ENCODE peak calls at places on chromosomes 4 and X, in seven cellular contexts. W is A549, M is endothelial cell of umbilical vein, V is H1, P is HepG2, L is HCT116, B is GM12878. T is an unnamed sample.
A peak's percentile ranks its signal among the peaks of the same experiment; 100 is the strongest.

GRCh38 chr4:77834403-77834802 is 15.2 kb upstream of the CNOT6L start:
- DNase-seq in W (no peak), M (no peak), V (no peak), P (no peak), L (no peak), B (no peak), T (no peak)

GRCh38 chr4:146477054-146477453 is 44.7 kb downstream of the SLC10A7 start:
- DNase-seq in W (no peak), M (peak; percentile 81), V (no peak), P (no peak), L (no peak), B (no peak), T (no peak)

GRCh38 chrX:45508459-45508858 is 307.8 kb upstream of the DIPK2B start:
- DNase-seq in W (no peak), M (peak; percentile 57), V (no peak), P (no peak), L (no peak), B (no peak), T (no peak)

GRCh38 chrX:153827903-153828302 is 2.4 kb downstream of the PDZD4 start:
- DNase-seq in W (no peak), M (no peak), V (no peak), P (no peak), L (no peak), B (no peak), T (no peak)

GRCh38 chr4:61605971-61606370 is 405.8 kb downstream of the ADGRL3 start:
- DNase-seq in W (no peak), M (no peak), V (no peak), P (no peak), L (no peak), B (no peak), T (no peak)

GRCh38 chr4:150140774-150141400 is 62.6 kb downstream of the DCLK2 start:
- DNase-seq in W (peak; percentile 29), M (peak; percentile 80), V (no peak), P (no peak), L (no peak), B (no peak), T (no peak)

GRCh38 chrX:9888953-9889470 is 78.1 kb upstream of the CLDN34 start:
- DNase-seq in W (no peak), M (no peak), V (no peak), P (no peak), L (no peak), B (no peak), T (peak; percentile 14)

GRCh38 chr4:122914938-122915337 is 7.5 kb downstream of the NUDT6 start:
- DNase-seq in W (no peak), M (no peak), V (no peak), P (no peak), L (no peak), B (no peak), T (no peak)

DNA sequence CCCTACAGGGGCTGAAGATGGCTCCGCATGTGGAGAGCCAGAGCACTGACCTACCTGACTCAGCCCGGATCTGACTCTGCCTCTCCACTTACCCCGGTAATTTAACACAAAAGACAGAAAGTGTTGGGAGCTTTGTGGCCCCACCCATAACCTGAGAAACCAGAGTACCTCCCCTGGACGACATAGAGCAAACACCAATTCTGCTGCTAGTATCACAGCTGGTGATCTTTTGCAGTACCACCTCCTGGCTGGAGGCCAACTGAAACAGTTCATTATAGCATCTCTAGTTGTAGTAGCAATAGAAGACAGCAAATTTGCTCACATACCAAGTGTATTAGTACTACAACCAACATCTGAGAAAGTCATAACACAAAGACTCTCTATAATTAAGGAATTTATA is 443.9 kb downstream of the KLHL4 start:
- DNase-seq in W (no peak), M (no peak), V (no peak), P (no peak), L (no peak), B (no peak), T (no peak)
- TF ChIP-seq MAX in W (no peak), M (no peak), V (no peak), P (no peak), L (no peak), B (no peak), T (no peak)

DNA sequence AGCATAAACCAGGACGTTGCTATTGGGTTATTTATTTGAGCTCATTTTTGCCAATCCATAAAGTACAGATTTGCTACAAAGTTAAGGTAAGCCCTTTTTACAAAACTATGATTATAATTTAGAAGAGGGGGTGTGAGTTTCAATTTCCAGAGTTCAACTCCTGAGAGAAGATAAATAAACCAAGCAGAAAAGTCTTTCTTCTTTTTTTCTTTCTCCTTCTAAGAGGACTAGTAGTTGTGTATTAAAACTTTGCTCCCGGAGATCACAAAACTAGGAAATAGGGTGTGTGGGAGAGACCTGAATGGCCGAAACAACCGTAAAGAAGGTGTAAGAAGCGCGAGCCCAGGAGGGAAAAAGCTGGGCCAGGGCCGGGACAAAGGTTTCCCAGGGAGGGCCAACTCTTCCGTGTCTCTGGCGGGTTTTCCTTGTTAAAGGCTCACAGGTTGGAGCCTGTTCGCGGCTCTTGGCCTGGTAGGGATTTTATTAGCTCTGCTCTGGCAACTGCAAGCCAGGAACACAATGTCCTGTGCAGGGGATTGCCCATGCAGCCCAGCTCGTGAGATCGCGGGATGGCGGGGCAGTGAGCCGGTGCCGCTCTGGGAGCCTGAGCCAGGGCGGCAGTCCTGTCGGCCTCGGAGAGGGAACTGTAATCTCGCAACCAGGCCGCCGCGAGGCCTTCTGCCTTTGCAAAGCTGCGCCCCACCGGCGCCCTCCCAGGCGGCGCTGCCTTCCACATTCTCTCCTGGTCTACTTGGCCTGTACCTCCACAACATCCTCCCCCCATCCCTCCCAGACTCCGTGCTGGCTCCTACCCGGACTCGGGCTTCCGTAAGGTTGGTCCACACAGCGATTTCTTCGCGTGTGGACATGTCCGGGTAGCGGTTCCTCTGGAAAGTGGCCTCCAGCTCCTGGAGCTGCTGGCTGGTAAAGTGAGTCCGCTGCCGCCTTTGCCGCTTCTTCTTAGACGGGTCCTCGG is 2.2 kb downstream of the PITX2 start:
- DNase-seq in W (no peak), M (peak; percentile 40), V (no peak), P (no peak), L (no peak), B (no peak), T (no peak)
- H3K4me3 ChIP-seq in W (no peak overlapping the region), M (no peak overlapping the region), V (peak overlapping the region; percentile 34), P (no peak overlapping the region), L (no peak overlapping the region), B (no peak overlapping the region), T (no peak overlapping the region)

GRCh38 chr4:74426101-74426500 is 18.8 kb upstream of the AREG start:
- DNase-seq in W (no peak), M (no peak), V (no peak), P (no peak), L (no peak), B (no peak), T (no peak)

GRCh38 chr4:74420863-74421262 is 24.1 kb upstream of the AREG start:
- DNase-seq in W (no peak), M (no peak), V (no peak), P (no peak), L (no peak), B (no peak), T (no peak)

GRCh38 chr4:74418063-74418670 is 26.8 kb upstream of the AREG start:
- DNase-seq in W (peak; percentile 48), M (peak; percentile 95), V (no peak), P (no peak), L (peak; percentile 81), B (no peak), T (no peak)

GRCh38 chr4:74424111-74424510 is 20.8 kb upstream of the AREG start:
- DNase-seq in W (no peak), M (no peak), V (no peak), P (no peak), L (no peak), B (no peak), T (no peak)

GRCh38 chr4:74423101-74423500 is 21.8 kb upstream of the AREG start:
- DNase-seq in W (peak; percentile 52), M (peak; percentile 81), V (no peak), P (no peak), L (no peak), B (no peak), T (no peak)
- TF ChIP-seq MAX in W (no peak), M (no peak), V (no peak), P (no peak), L (no peak), B (no peak), T (no peak)

DNA sequence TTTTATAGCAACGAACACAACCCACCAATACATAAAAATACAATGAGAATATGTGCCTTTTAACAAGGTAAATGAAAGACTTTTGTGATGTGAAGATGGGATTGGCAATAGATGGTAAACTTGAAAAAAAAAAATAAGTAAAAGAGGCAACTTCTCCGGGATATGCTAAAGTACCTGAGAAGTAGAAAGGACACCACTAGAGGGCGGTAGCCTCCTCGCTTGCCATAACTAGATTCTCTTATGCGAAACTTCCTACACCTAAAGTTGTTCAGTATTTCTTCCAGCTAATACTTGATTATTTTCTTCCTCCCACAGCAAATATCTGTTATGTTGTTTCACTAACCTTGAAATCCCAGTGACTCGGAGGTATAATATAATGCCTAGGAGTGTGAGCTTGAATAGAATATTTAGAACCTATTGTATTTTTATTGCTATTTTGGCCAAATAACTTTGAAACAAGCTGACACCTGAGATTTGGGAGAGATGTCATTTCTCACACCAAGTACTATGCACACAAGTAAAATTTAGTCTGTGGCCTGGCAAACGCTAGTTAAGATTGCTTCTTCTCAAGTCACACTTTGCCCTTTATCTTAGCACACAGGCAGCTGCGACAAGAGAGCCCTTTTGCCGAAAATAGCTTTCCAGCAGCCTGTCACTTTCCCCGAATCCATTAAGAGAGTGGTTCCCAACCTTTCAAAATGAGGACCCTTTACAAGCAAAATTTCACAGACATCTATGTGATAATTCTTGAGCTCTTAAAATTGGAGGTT is 44.9 kb upstream of the PDLIM5 start:
- DNase-seq in W (peak; percentile 85), M (peak; percentile 86), V (peak; percentile 19), P (peak; percentile 73), L (peak; percentile 73), B (peak; percentile 25), T (peak; percentile 77)
- H3K4me3 ChIP-seq in W (no peak overlapping the region), M (no peak overlapping the region), V (no peak overlapping the region), P (no peak overlapping the region), L (no peak overlapping the region), B (no peak overlapping the region), T (no peak overlapping the region)

GRCh38 chr4:76639292-76639691 is 204.3 kb downstream of the SHROOM3 start:
- DNase-seq in W (no peak), M (peak; percentile 56), V (no peak), P (no peak), L (no peak), B (no peak), T (no peak)
- TF ChIP-seq MAX in W (no peak), M (no peak), V (no peak), P (no peak), L (no peak), B (no peak), T (no peak)

GRCh38 chr4:182418054-182418734 is 175.0 kb downstream of the TENM3 start:
- DNase-seq in W (no peak), M (no peak), V (no peak), P (no peak), L (no peak), B (no peak), T (no peak)
- H3K4me3 ChIP-seq in W (no peak overlapping the region), M (no peak overlapping the region), V (no peak overlapping the region), P (no peak overlapping the region), L (no peak overlapping the region), B (no peak overlapping the region), T (no peak overlapping the region)

DNA sequence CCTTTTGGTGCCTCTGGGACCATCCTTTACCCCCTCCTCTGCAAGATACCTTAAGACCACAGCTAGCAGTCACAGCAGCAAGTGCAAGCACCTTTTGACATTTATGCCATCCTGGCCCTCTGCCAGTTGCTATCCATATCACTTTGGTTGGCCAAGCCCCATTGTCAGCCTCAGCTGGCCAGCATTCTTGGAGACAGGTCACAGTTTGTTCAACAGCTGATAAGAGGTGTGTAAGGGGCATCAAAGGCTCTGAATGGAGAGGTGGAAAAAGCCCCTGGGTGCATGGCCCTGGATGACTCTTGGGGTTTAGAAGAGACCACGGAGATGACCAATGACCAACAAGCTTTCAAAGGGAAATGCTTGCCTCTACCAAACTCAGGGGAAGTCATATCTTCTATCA is 133.6 kb upstream of the MAMLD1 start:
- DNase-seq in W (no peak), M (no peak), V (no peak), P (no peak), L (no peak), B (no peak), T (no peak)
- TF ChIP-seq MAX in W (no peak), M (no peak), V (no peak), P (no peak), L (no peak), B (no peak), T (no peak)